ENCODE peak calls at places on chromosomes 3 and 15, in seven cellular contexts. J is stimulated activated CD8-positive, alpha-beta memory T cell treated with anti-CD3 and anti-CD28 coated beads, Interleukin-15, amount 100 ng/mL, for 1 hour; K is NCI-H1694; T is foreskin fibroblast; E is Right ventricle myocardium superior; F is H7; A is OCI-LY7. N is an unnamed sample.

GRCh38 chr3:197168606-197169005 is 129.8 kb downstream of the DLG1 start:
- DNase-seq in J (no peak), K (no peak), T (peak), E (no peak), F (no peak), A (peak), N (no peak)

GRCh38 chr3:193396451-193397244 is 18.1 kb upstream of the ATP13A5 start:
- DNase-seq in J (no peak), K (no peak), T (no peak), E (no peak), F (no peak), A (no peak), N (no peak)

GRCh38 chr15:22808761-22809280 is 22.4 kb downstream of the NIPA1 start:
- DNase-seq in J (no peak), K (no peak), T (no peak), E (no peak), F (no peak), A (no peak), N (no peak)

GRCh38 chr3:87132801-87133200 is 94.3 kb upstream of the CHMP2B start:
- DNase-seq in J (no peak), K (no peak), T (peak), E (no peak), F (no peak), A (no peak), N (no peak)

GRCh38 chr3:134327594-134327975 is 46.7 kb downstream of the AMOTL2 start:
- DNase-seq in J (no peak), K (no peak), T (peak), E (no peak), F (no peak), A (no peak), N (no peak)

GRCh38 chr15:41607033-41607432 is 48.0 kb downstream of the TYRO3 start:
- DNase-seq in J (no peak), K (peak), T (peak), E (no peak), F (no peak), A (no peak), N (no peak)

GRCh38 chr3:128922804-128923459 is 43.5 kb downstream of the ACAD9 start:
- DNase-seq in J (peak), K (no peak), T (no peak), E (no peak), F (no peak), A (no peak), N (no peak)

GRCh38 chr3:107956991-107957467 is 133.8 kb downstream of the CD47 start:
- DNase-seq in J (no peak), K (no peak), T (peak), E (peak), F (no peak), A (no peak), N (no peak)

GRCh38 chr15:78873796-78874761 is 1.4 kb downstream of the MORF4L1 start:
- DNase-seq in J (no peak), K (peak), T (peak), E (no peak), F (no peak), A (peak), N (no peak)

GRCh38 chr15:60840703-60841411 is 361.9 kb upstream of the ICE2 start:
- DNase-seq in J (no peak), K (no peak), T (no peak), E (no peak), F (no peak), A (no peak), N (no peak)

GRCh38 chr15:94196536-94196935 is 34.8 kb upstream of the MCTP2 start:
- DNase-seq in J (no peak), K (no peak), T (no peak), E (no peak), F (no peak), A (no peak), N (no peak)

GRCh38 chr15:67799801-67800205 is 25.5 kb upstream of the SKOR1 start:
- DNase-seq in J (no peak), K (no peak), T (no peak), E (no peak), F (no peak), A (no peak), N (no peak)

GRCh38 chr3:50447290-50447840 is 56.1 kb downstream of the CACNA2D2 start:
- DNase-seq in J (no peak), K (no peak), T (no peak), E (no peak), F (no peak), A (no peak), N (no peak)

GRCh38 chr3:51717446-51717845 is 10.6 kb downstream of the GRM2 start:
- DNase-seq in J (no peak), K (no peak), T (no peak), E (no peak), F (no peak), A (no peak), N (no peak)

GRCh38 chr15:40297356-40297755 is 10.4 kb downstream of the PLCB2 start:
- DNase-seq in J (no peak), K (no peak), T (no peak), E (peak), F (peak), A (no peak), N (no peak)

GRCh38 chr3:127404614-127405598 is 117.1 kb upstream of the PRR20G start:
- DNase-seq in J (no peak), K (no peak), T (no peak), E (no peak), F (no peak), A (no peak), N (no peak)

GRCh38 chr3:8460815-8461482 is 40.7 kb upstream of the LMCD1 start:
- DNase-seq in J (no peak), K (no peak), T (peak), E (no peak), F (no peak), A (no peak), N (no peak)

N was measured in glutamatergic neuron.